ENCODE peak calls at places on chromosome 10, in four cellular contexts. K is astrocyte of the cerebellum, R is heart right ventricle, A is AG10803. M is an unnamed sample.

GRCh38 chr10:95263864-95264226 is 27.0 kb downstream of the PDLIM1 start:
- DNase-seq in K (no peak), R (no peak), A (no peak), M (no peak)

GRCh38 chr10:58781873-58782488 is 269.3 kb downstream of the BICC1 start:
- DNase-seq in K (peak), R (no peak), A (peak), M (no peak)

GRCh38 chr10:7998831-7999230 is 55.7 kb upstream of the GATA3 start:
- DNase-seq in K (no peak), R (no peak), A (no peak), M (no peak)

GRCh38 chr10:103021897-103022286 is 103.8 kb downstream of the CNNM2 start:
- DNase-seq in K (no peak), R (no peak), A (peak), M (no peak)

GRCh38 chr10:116676118-116676517 is 55.4 kb downstream of the PNLIPRP2 start:
- DNase-seq in K (no peak), R (no peak), A (no peak), M (no peak)

GRCh38 chr10:43046288-43046991 is 30.4 kb upstream of the RET start:
- DNase-seq in K (no peak), R (no peak), A (no peak), M (peak)

GRCh38 chr10:49254556-49255318 is 44.2 kb upstream of the C10orf71 start:
- DNase-seq in K (no peak), R (no peak), A (no peak), M (no peak)

GRCh38 chr10:34666008-34666700 is 148.9 kb downstream of the PARD3 start:
- DNase-seq in K (peak), R (peak), A (peak), M (no peak)

GRCh38 chr10:25078659-25079429 is 62.4 kb downstream of the THNSL1 start:
- DNase-seq in K (no peak), R (no peak), A (peak), M (no peak)

GRCh38 chr10:103828107-103828506 is 27.3 kb downstream of the SH3PXD2A start:
- DNase-seq in K (no peak), R (no peak), A (no peak), M (no peak)

GRCh38 chr10:119120413-119120867 is 16.5 kb downstream of the DENND10 start:
- DNase-seq in K (no peak), R (no peak), A (peak), M (no peak)

GRCh38 chr10:122140477-122140902 is 130.6 kb upstream of the BTBD16 start:
- DNase-seq in K (no peak), R (peak), A (peak), M (no peak)

GRCh38 chr10:86105181-86105580 is 261.4 kb downstream of the GRID1 start:
- DNase-seq in K (no peak), R (no peak), A (no peak), M (no peak)

GRCh38 chr10:663844-664243 is 25.6 kb downstream of the DIP2C start:
- DNase-seq in K (no peak), R (no peak), A (no peak), M (no peak)

GRCh38 chr10:86162696-86163400 is 203.7 kb downstream of the GRID1 start:
- DNase-seq in K (no peak), R (no peak), A (no peak), M (no peak)

GRCh38 chr10:103719036-103719435 is 136.3 kb downstream of the SH3PXD2A start:
- DNase-seq in K (no peak), R (no peak), A (no peak), M (no peak)

GRCh38 chr10:6928531-6929080 is 348.5 kb upstream of the PRKCQ start:
- DNase-seq in K (no peak), R (no peak), A (no peak), M (no peak)

GRCh38 chr10:77165445-77166316 is 471.9 kb downstream of the KCNMA1 start:
- DNase-seq in K (peak), R (peak), A (peak), M (no peak)

GRCh38 chr10:13331641-13332040 is 16.5 kb downstream of the SEPHS1 start:
- DNase-seq in K (no peak), R (no peak), A (peak), M (no peak)

GRCh38 chr10:71850021-71850744 is 868 bp downstream of the PSAP start:
- DNase-seq in K (no peak), R (no peak), A (no peak), M (no peak)

GRCh38 chr10:84293574-84294016 is 34.8 kb upstream of the CCSER2 start:
- DNase-seq in K (no peak), R (no peak), A (no peak), M (no peak)

GRCh38 chr10:131982185-131982756 is 548 bp upstream of the BNIP3 start:
- DNase-seq in K (no peak), R (no peak), A (no peak), M (no peak)

GRCh38 chr10:69874464-69874863 is 72.8 kb downstream of the COL13A1 start:
- DNase-seq in K (no peak), R (no peak), A (peak), M (no peak)
- TF ChIP-seq CTCF in K (no peak), R (no peak), A (peak), M (no peak)

GRCh38 chr10:114548662-114549061 is 109.4 kb downstream of the ABLIM1 start:
- DNase-seq in K (no peak), R (no peak), A (peak), M (no peak)
- TF ChIP-seq CTCF in K (peak), R (peak), A (peak), M (no peak)

DNA sequence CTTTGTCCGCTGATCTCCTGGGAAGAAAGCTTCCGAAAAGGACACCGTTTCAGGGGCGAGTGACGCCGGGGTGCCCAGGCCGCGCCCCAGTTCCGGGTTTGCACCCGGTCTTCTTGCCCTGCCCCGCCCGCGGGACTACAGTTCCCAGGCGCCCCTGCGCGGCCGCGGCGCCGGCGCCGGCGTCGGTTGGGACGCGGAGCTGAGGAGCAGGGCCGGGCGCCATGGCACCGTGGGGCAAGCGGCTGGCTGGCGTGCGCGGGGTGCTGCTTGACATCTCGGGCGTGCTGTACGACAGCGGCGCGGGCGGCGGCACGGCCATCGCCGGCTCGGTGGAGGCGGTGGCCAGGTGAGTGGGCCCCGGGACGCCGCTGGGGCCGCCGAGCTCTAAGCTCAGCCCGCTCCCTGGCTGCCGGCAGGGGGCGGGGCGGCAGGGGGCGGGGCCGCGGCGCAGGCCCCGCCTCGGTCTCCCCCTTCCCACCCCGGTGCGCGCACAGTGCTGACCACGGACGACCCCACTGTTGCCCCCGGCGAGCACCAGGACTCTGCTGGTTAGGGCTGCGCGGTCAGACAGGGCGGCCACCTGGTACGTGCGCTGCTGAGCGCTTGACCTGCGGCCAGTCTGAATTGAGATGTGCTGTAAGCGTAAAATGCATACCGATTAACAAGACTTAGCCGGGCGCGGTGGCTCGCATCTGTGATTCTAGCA is at the start of gene LHPP:
- DNase-seq in K (peak), R (peak), A (peak), M (peak)
- TF ChIP-seq CTCF in K (no peak), R (peak), A (no peak), M (no peak)

GRCh38 chr10:112913661-112914287 is 36.3 kb upstream of the TCF7L2 start:
- DNase-seq in K (no peak), R (no peak), A (no peak), M (no peak)
- TF ChIP-seq CTCF in K (no peak), R (no peak), A (no peak), M (no peak)

GRCh38 chr10:133353988-133354605 is 3.7 kb downstream of the FUOM start:
- DNase-seq in K (no peak), R (no peak), A (no peak), M (no peak)

GRCh38 chr10:133351408-133352318 is 4.5 kb downstream of the PRAP1 start:
- DNase-seq in K (no peak), R (no peak), A (no peak), M (no peak)

GRCh38 chr10:133354672-133355240 is 3.1 kb downstream of the FUOM start:
- DNase-seq in K (no peak), R (no peak), A (no peak), M (no peak)

GRCh38 chr10:133355266-133355665 is 2.6 kb downstream of the FUOM start:
- DNase-seq in K (no peak), R (no peak), A (no peak), M (no peak)

DNA sequence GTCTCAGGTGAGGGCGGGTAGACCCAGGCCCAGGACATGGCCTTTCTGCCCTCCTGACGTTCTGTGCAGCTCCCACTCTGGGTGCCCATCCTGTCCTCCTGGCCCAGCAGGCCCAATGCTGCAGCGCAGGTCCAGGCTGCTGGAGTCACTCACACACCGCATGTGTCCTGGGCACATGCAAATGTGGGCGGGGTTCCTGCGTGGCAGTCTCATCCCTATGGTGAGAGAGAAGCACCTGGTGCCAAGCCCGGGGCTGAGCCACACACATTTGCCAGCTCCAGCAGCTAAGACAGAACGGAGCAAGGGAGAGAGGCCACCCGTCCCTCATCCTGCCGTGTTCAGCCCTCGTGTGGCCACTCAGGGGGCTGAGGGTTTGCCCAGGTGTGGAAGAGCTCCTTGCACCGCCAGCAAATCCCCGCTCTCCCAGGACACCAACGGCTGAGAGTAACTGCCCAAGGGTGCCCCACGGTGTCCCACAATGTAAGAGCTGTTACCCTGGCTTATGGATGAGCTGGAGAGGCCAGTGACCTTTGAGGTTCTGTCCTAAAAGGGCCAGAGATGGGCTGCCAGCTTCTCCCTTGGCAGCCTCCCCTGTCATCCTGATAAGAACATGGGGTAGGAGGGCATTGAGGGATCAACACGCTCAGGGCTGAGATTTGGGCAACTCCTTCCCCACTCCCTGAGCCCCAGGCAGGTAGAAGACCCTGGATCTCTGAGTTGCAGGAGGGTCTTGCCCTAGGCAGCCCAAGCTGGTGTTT is 4.4 kb downstream of the FUOM start:
- DNase-seq in K (no peak), R (no peak), A (no peak), M (no peak)
- TF ChIP-seq CTCF in K (no peak), R (no peak), A (no peak), M (no peak)

DNA sequence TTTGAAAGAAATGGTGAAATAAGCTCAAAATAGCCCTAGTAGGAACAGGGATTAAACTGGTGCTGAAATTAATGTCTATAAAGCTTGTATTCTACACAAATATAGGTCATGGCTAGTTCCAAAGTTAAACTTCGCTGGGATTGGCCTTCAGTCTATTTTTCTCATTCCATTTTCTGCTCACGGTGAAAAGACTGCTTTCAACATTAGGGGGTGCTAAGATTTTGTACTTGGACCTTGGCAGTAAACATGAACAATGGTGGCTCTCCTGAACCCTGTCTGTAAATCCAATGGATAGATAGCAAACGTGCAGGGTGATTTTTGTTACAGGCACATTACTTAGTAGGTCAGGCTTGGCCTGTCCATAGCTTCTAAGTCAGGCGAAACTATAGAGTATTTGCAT is 36.0 kb upstream of the RSU1 start:
- DNase-seq in K (no peak), R (no peak), A (peak), M (no peak)
- TF ChIP-seq CTCF in K (peak), R (peak), A (peak), M (no peak)

DNA sequence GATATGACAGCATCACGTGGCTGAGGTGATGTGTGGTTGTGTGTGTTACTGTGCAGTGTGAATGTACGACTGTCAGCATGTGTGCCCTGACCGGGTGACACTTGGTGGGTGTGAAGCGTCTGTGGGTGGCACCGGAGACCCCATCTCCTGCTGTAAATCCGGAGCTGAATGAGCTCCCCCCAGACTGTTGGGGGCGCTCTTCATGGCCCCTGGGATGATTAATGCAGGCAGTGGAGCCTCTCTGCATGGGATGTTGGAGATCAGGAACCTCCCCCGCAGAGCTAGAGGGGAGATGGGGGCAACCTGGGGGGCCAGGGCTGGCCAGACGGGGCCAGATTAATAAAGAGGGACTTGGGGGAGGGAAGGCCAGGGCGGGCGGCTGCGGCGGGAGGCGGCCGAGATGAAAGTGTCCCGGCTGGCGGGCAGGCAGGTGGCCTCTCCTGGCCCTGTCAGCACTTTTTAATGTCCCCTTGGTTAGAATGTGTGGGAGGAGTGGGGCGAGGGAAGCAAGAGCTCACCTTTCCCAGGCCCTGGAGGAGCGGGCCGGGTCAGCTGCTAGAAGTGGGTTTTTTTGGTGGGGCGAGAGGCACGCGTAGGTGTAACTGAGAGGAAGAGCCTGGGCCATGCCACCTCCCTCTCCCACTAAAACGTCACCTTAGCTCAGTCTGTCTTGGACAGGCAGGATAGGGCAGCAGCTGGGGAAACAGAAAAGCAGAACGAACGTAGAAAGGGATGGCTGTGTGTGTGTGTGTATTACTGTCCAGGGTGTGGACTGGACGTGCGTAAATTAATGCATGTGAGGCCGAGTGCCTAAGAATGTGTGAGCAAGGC is 34.2 kb downstream of the HIF1AN start:
- DNase-seq in K (no peak), R (no peak), A (no peak), M (no peak)
- TF ChIP-seq CTCF in K (no peak), R (no peak), A (no peak), M (no peak)

DNA sequence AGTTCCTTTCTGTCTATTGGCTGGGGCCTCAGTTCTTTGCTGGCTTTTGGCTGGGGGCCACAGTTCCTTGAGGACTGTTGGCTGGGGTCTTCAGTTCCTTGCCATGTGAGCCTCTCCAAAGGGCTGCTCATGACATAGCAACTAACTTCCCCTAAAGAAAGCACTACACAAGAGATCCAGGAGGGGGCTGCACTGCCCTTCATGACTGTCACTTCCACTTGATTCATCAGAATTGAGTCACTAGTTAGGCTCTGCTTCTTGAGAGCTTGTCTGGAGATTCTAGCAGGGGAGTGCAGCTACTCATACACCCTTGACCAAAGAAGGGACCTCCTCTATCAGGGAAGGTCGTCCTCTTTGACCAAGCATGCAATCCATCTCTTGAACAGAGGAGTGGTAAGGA is 38.0 kb upstream of the MKX start:
- DNase-seq in K (peak), R (peak), A (peak), M (no peak)
- TF ChIP-seq CTCF in K (peak), R (peak), A (peak), M (no peak)

DNA sequence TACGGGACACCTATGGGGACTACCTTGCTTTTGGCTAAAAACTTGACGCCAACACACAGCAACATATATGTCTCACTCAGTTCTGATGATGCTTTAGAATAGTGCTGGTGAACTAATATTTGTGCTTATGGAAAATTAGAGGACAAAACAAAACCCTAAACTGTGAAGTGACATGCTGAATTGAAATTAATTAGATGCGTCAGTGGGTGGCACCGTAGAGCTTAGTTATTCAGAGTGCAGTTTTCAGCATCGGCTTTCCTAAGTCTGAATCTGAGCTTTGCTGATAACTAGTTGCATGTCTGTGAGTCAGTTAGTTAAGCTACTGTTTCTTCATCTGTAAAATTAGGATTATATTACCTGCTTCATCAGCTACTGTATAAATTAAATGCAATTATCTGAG is 245.0 kb upstream of the SORCS1 start:
- DNase-seq in K (peak), R (no peak), A (peak), M (no peak)
- TF ChIP-seq CTCF in K (no peak), R (peak), A (peak), M (no peak)